ENCODE peak calls at places on chromosome 12, in four cellular contexts. Y is A549, R is psoas muscle, H is uterus. E is an unnamed sample.

GRCh38 chr12:11510671-11511070 is 115.3 kb upstream of the PRB2 start:
- DNase-seq in H (no peak), Y (no peak), R (no peak), E (no peak)

GRCh38 chr12:28536088-28536487 is 345.8 kb downstream of the CCDC91 start:
- DNase-seq in H (no peak), R (no peak), Y (no peak), E (no peak)

GRCh38 chr12:11067514-11067913 is 5.4 kb upstream of the TAS2R46 start:
- DNase-seq in Y (no peak), R (no peak), H (peak), E (no peak)

GRCh38 chr12:60101715-60102114 is 505.9 kb downstream of the SLC16A7 start:
- DNase-seq in Y (no peak), H (no peak), R (no peak), E (no peak)

GRCh38 chr12:131900397-131900796 is 6.0 kb downstream of the ULK1 start:
- DNase-seq in Y (no peak), H (no peak), R (no peak), E (no peak)

GRCh38 chr12:2294651-2295475 is 242.1 kb downstream of the CACNA1C start:
- DNase-seq in H (peak), Y (no peak), R (no peak), E (peak)

GRCh38 chr12:123027726-123028445 is 47.4 kb downstream of the ARL6IP4 start:
- DNase-seq in H (no peak), R (no peak), Y (no peak), E (no peak)

GRCh38 chr12:110577717-110578521 is 5.2 kb downstream of the PPTC7 start:
- DNase-seq in Y (peak), R (no peak), H (no peak), E (no peak)

GRCh38 chr12:80509781-80510556 is 65.9 kb downstream of the PTPRQ start:
- DNase-seq in H (no peak), R (no peak), Y (no peak), E (no peak)

GRCh38 chr12:19189522-19189921 is 60.0 kb downstream of the PLEKHA5 start:
- DNase-seq in H (no peak), R (no peak), Y (no peak), E (no peak)

GRCh38 chr12:54890339-54890738 is 36.0 kb downstream of the MUCL1 start:
- DNase-seq in H (no peak), R (no peak), Y (no peak), E (no peak)

GRCh38 chr12:52285172-52285745 is 6.1 kb downstream of the KRT81 start:
- DNase-seq in R (no peak), H (no peak), Y (peak), E (no peak)

GRCh38 chr12:105699209-105699608 is 368.7 kb downstream of the C12orf75 start:
- DNase-seq in Y (no peak), R (no peak), H (no peak), E (no peak)

GRCh38 chr12:77104792-77105191 is 39.4 kb upstream of the E2F7 start:
- DNase-seq in Y (no peak), R (no peak), H (no peak), E (no peak)

GRCh38 chr12:87813476-87814234 is 215.5 kb downstream of the C12orf50 start:
- DNase-seq in Y (peak), H (no peak), R (no peak), E (no peak)

GRCh38 chr12:52494518-52494917 is 1.5 kb upstream of the KRT6A start:
- DNase-seq in R (peak), H (peak), Y (no peak), E (peak)

GRCh38 chr12:54156578-54156977 is 32.2 kb downstream of the SMUG1 start:
- DNase-seq in Y (no peak), H (no peak), R (no peak), E (no peak)

GRCh38 chr12:100199023-100199346 is 1.6 kb upstream of the ACTR6 start:
- DNase-seq in H (no peak), R (no peak), Y (no peak), E (no peak)
- H3K4me3 ChIP-seq in H (peak), R (peak), Y (peak), E (peak)

GRCh38 chr12:5429741-5430557 is 2.0 kb upstream of the NTF3 start:
- DNase-seq in R (no peak), Y (no peak), H (no peak), E (no peak)
- H3K4me3 ChIP-seq in R (peak), Y (no peak), H (no peak), E (peak)

GRCh38 chr12:7131502-7131866 is 1.3 kb downstream of the CLSTN3 start:
- DNase-seq in R (no peak), H (no peak), Y (no peak), E (no peak)
- H3K4me3 ChIP-seq in R (no peak), H (peak), Y (no peak), E (no peak)

GRCh38 chr12:727321-727720 is 25.1 kb upstream of the WNK1 start:
- DNase-seq in Y (no peak), R (no peak), H (no peak), E (no peak)

GRCh38 chr12:725076-725475 is 27.3 kb upstream of the WNK1 start:
- DNase-seq in H (no peak), R (no peak), Y (no peak), E (no peak)

GRCh38 chr12:720231-720941 is 32.0 kb upstream of the WNK1 start:
- DNase-seq in R (no peak), H (no peak), Y (no peak), E (no peak)

GRCh38 chr12:726281-727140 is 25.9 kb upstream of the WNK1 start:
- DNase-seq in Y (peak), R (no peak), H (no peak), E (no peak)

GRCh38 chr12:724194-724855 is 28.1 kb upstream of the WNK1 start:
- DNase-seq in H (no peak), Y (no peak), R (no peak), E (no peak)
- H3K4me3 ChIP-seq in H (no peak), Y (no peak), R (no peak), E (no peak)

DNA sequence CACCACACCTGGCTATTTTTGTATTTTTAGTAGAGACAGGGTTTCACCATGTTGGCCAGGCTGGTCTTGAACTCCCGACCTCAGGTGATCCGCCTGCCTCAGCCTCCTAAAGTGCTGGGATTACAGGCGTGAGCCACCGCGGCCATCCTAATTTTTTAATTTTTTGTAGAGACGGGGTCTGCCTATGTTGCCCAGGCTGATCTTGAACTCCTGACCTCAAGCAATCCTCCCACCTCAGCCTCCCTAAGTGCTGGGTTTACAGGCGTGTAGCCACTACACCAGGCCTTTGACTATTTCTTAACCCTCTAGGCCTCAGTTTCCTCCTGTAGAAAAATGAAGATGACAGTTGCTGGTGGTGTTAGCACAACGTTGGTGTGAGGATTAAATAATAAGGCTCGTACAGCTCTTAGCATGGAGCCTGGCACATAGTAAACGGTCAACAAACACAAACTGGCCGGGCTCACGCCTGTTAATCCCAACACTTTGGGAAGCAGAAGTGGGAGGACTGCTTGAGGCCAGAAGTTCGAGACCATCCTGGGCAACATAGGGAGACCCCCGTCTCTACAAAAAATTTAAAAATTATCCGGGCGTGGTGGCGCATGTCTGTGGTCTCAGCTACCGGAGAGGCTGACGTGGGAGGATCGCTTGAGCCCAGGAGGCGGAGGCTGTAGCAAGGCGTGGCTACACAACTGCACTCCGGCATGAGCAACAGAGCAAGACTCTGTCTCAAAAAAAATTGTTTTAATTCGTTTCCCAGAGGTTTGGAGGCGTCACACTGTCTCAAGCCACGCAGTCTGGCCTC is 979 bp downstream of the DDX54 start:
- DNase-seq in R (peak), Y (no peak), H (no peak), E (no peak)
- H3K4me3 ChIP-seq in R (peak), Y (peak), H (peak), E (peak)